ENCODE peak calls at places on chromosomes 16 and 17, in four cellular contexts. U is ELF-1; X is activated gamma-delta T cell treated with anti-CD3 and anti-CD28 coated beads, Interleukin-2, amount 50 U/mL, for 16 hours; H is activated CD4-positive, alpha-beta T cell treated with anti-CD3 and anti-CD28 coated beads for 1 hour. Q is an unnamed sample.

GRCh38 chr17:69065113-69065512 is 4.4 kb upstream of the ABCA9 start:
- DNase-seq in X (no peak), U (no peak), H (no peak), Q (no peak)

GRCh38 chr17:83133302-83134121 is 54.1 kb downstream of the METRNL start:
- DNase-seq in X (no peak), U (no peak), H (no peak), Q (no peak)

GRCh38 chr17:67469208-67469980 is 92.3 kb downstream of the PITPNC1 start:
- DNase-seq in U (peak), H (no peak), X (no peak), Q (no peak)

GRCh38 chr17:58280480-58281217 is at the start of gene MPO:
- DNase-seq in X (no peak), H (no peak), U (no peak), Q (no peak)

GRCh38 chr17:16040710-16041251 is 41.2 kb downstream of the TTC19 start:
- DNase-seq in X (no peak), H (no peak), U (no peak), Q (no peak)

GRCh38 chr17:83055911-83056582 is 23.4 kb upstream of the METRNL start:
- DNase-seq in X (no peak), U (no peak), H (no peak), Q (no peak)

GRCh38 chr17:82949984-82950383 is 110.2 kb upstream of the ZNF750 start:
- DNase-seq in H (no peak), X (no peak), U (no peak), Q (no peak)

GRCh38 chr16:5906351-5906750 is 808.8 kb upstream of the EEF2KMT start:
- DNase-seq in U (no peak), X (no peak), H (no peak), Q (no peak)

GRCh38 chr16:4344659-4345438 is 6.3 kb downstream of the PAM16 start:
- DNase-seq in U (no peak), X (no peak), H (no peak), Q (peak)

GRCh38 chr17:59572301-59572924 is 7.0 kb downstream of the DHX40 start:
- DNase-seq in X (no peak), H (no peak), U (no peak), Q (no peak)

GRCh38 chr16:87838643-87839541 is 30.4 kb downstream of the SLC7A5 start:
- DNase-seq in H (no peak), U (no peak), X (no peak), Q (no peak)

GRCh38 chr17:41060052-41060604 is at the start of gene KRTAP2-3:
- DNase-seq in U (no peak), X (no peak), H (no peak), Q (no peak)

GRCh38 chr17:28174352-28175046 is 132.0 kb downstream of the NLK start:
- DNase-seq in U (no peak), H (no peak), X (peak), Q (peak)

GRCh38 chr17:81034779-81035388 is at the start of gene BAIAP2:
- DNase-seq in X (peak), H (peak), U (peak), Q (peak)

GRCh38 chr17:43515641-43516040 is 30.5 kb downstream of the ETV4 start:
- DNase-seq in U (no peak), H (no peak), X (no peak), Q (no peak)

GRCh38 chr16:57807968-57808528 is 5.8 kb upstream of the KIFC3 start:
- DNase-seq in X (peak), U (peak), H (no peak), Q (peak)

GRCh38 chr16:65388592-65388991 is 266.7 kb upstream of the CDH11 start:
- DNase-seq in U (no peak), H (no peak), X (no peak), Q (no peak)

GRCh38 chr16:68719993-68720489 is 17.1 kb upstream of the CDH1 start:
- DNase-seq in H (no peak), X (no peak), U (no peak), Q (no peak)

GRCh38 chr16:23182675-23183485 is at the start of gene SCNN1G:
- DNase-seq in U (no peak), X (no peak), H (no peak), Q (peak)

GRCh38 chr16:72967941-72968340 is 80.0 kb downstream of the ZFHX3 start:
- DNase-seq in U (no peak), H (no peak), X (no peak), Q (no peak)

GRCh38 chr16:89026121-89026612 is 49.2 kb upstream of the CBFA2T3 start:
- DNase-seq in X (peak), H (no peak), U (no peak), Q (no peak)

GRCh38 chr16:56424791-56425438 is 430 bp downstream of the AMFR start:
- DNase-seq in U (peak), H (peak), X (peak), Q (no peak)

GRCh38 chr16:86509759-86510464 is 415 bp upstream of the FOXF1 start:
- DNase-seq in U (peak), X (no peak), H (no peak), Q (no peak)